ENCODE peak calls at places on chromosomes 11 and 22, in nine cellular contexts. One of them, this sample, is unnamed.

GRCh38 chr22:37204045-37204655 is 8.1 kb downstream of the SSTR3 start:
- DNase-seq in NCI-H2029 treated with DMSO at 0.1 percent for 48 hours: no peak
- DNase-seq in small intestine: no peak
- DNase-seq in psoas muscle: no peak
- DNase-seq in ascending aorta: no peak
- DNase-seq in right lobe of liver: no peak
- DNase-seq in NCI-H1694: no peak
- DNase-seq in islet precursor cell: no peak
- DNase-seq in stromal cell of bone marrow: no peak
- DNase-seq in this sample: no peak

GRCh38 chr11:29842061-29842460 is 174.8 kb downstream of the KCNA4 start:
- DNase-seq in psoas muscle: no peak
- DNase-seq in NCI-H1694: no peak
- DNase-seq in stromal cell of bone marrow: no peak
- DNase-seq in ascending aorta: no peak
- DNase-seq in small intestine: no peak
- DNase-seq in NCI-H2029 treated with DMSO at 0.1 percent for 48 hours: no peak
- DNase-seq in right lobe of liver: no peak
- DNase-seq in islet precursor cell: no peak
- DNase-seq in this sample: no peak

GRCh38 chr11:70296681-70297080 is 26.2 kb downstream of the PPFIA1 start:
- DNase-seq in stromal cell of bone marrow: no peak
- DNase-seq in psoas muscle: no peak
- DNase-seq in islet precursor cell: no peak
- DNase-seq in right lobe of liver: no peak
- DNase-seq in ascending aorta: no peak
- DNase-seq in small intestine: no peak
- DNase-seq in NCI-H2029 treated with DMSO at 0.1 percent for 48 hours: no peak
- DNase-seq in NCI-H1694: no peak
- DNase-seq in this sample: no peak

GRCh38 chr11:106172389-106172991 is 95.0 kb downstream of the AASDHPPT start:
- DNase-seq in NCI-H1694: no peak
- DNase-seq in ascending aorta: no peak
- DNase-seq in NCI-H2029 treated with DMSO at 0.1 percent for 48 hours: no peak
- DNase-seq in psoas muscle: no peak
- DNase-seq in islet precursor cell: no peak
- DNase-seq in right lobe of liver: no peak
- DNase-seq in small intestine: no peak
- DNase-seq in stromal cell of bone marrow: no peak
- DNase-seq in this sample: no peak

GRCh38 chr22:31556627-31557203 is 60.4 kb downstream of the SFI1 start:
- DNase-seq in stromal cell of bone marrow: no peak
- DNase-seq in islet precursor cell: no peak
- DNase-seq in small intestine: peak
- DNase-seq in NCI-H1694: peak
- DNase-seq in NCI-H2029 treated with DMSO at 0.1 percent for 48 hours: no peak
- DNase-seq in psoas muscle: no peak
- DNase-seq in ascending aorta: no peak
- DNase-seq in right lobe of liver: no peak
- DNase-seq in this sample: no peak

GRCh38 chr22:25839755-25840154 is 97.8 kb downstream of the MYO18B start:
- DNase-seq in psoas muscle: no peak
- DNase-seq in NCI-H1694: no peak
- DNase-seq in stromal cell of bone marrow: no peak
- DNase-seq in small intestine: no peak
- DNase-seq in ascending aorta: no peak
- DNase-seq in islet precursor cell: peak
- DNase-seq in NCI-H2029 treated with DMSO at 0.1 percent for 48 hours: no peak
- DNase-seq in right lobe of liver: no peak
- DNase-seq in this sample: no peak

GRCh38 chr11:2625183-2625582 is 74.6 kb downstream of the KCNQ1OT1 start:
- DNase-seq in ascending aorta: no peak
- DNase-seq in small intestine: no peak
- DNase-seq in NCI-H2029 treated with DMSO at 0.1 percent for 48 hours: no peak
- DNase-seq in NCI-H1694: no peak
- DNase-seq in right lobe of liver: no peak
- DNase-seq in islet precursor cell: no peak
- DNase-seq in stromal cell of bone marrow: no peak
- DNase-seq in psoas muscle: no peak
- DNase-seq in this sample: no peak

GRCh38 chr11:116641561-116642045 is 131.2 kb downstream of the BUD13 start:
- DNase-seq in right lobe of liver: peak
- DNase-seq in islet precursor cell: peak
- DNase-seq in NCI-H2029 treated with DMSO at 0.1 percent for 48 hours: peak
- DNase-seq in small intestine: peak
- DNase-seq in ascending aorta: no peak
- DNase-seq in NCI-H1694: no peak
- DNase-seq in psoas muscle: peak
- DNase-seq in stromal cell of bone marrow: no peak
- DNase-seq in this sample: peak

GRCh38 chr11:103806130-103806900 is 230.1 kb upstream of the DDI1 start:
- DNase-seq in islet precursor cell: no peak
- DNase-seq in stromal cell of bone marrow: peak
- DNase-seq in ascending aorta: no peak
- DNase-seq in right lobe of liver: no peak
- DNase-seq in NCI-H1694: no peak
- DNase-seq in psoas muscle: no peak
- DNase-seq in small intestine: no peak
- DNase-seq in NCI-H2029 treated with DMSO at 0.1 percent for 48 hours: no peak
- DNase-seq in this sample: no peak

GRCh38 chr11:83574516-83574915 is 288.3 kb upstream of the CCDC90B start:
- DNase-seq in right lobe of liver: no peak
- DNase-seq in islet precursor cell: no peak
- DNase-seq in NCI-H2029 treated with DMSO at 0.1 percent for 48 hours: no peak
- DNase-seq in NCI-H1694: no peak
- DNase-seq in ascending aorta: no peak
- DNase-seq in stromal cell of bone marrow: no peak
- DNase-seq in psoas muscle: no peak
- DNase-seq in small intestine: no peak
- DNase-seq in this sample: no peak

GRCh38 chr22:47593291-47593690 is 830.8 kb downstream of the TBC1D22A start:
- DNase-seq in right lobe of liver: no peak
- DNase-seq in psoas muscle: no peak
- DNase-seq in NCI-H1694: no peak
- DNase-seq in small intestine: no peak
- DNase-seq in ascending aorta: no peak
- DNase-seq in islet precursor cell: no peak
- DNase-seq in NCI-H2029 treated with DMSO at 0.1 percent for 48 hours: no peak
- DNase-seq in stromal cell of bone marrow: no peak
- DNase-seq in this sample: no peak

GRCh38 chr22:22479999-22480532 is 28.5 kb downstream of the ZNF280B start:
- DNase-seq in right lobe of liver: no peak
- DNase-seq in ascending aorta: no peak
- DNase-seq in psoas muscle: no peak
- DNase-seq in islet precursor cell: no peak
- DNase-seq in stromal cell of bone marrow: no peak
- DNase-seq in NCI-H1694: no peak
- DNase-seq in small intestine: no peak
- DNase-seq in NCI-H2029 treated with DMSO at 0.1 percent for 48 hours: no peak
- DNase-seq in this sample: no peak

GRCh38 chr11:47330002-47330911 is 22.2 kb downstream of the MYBPC3 start:
- DNase-seq in NCI-H2029 treated with DMSO at 0.1 percent for 48 hours: no peak
- DNase-seq in ascending aorta: no peak
- DNase-seq in right lobe of liver: no peak
- DNase-seq in small intestine: peak
- DNase-seq in NCI-H1694: no peak
- DNase-seq in psoas muscle: no peak
- DNase-seq in islet precursor cell: no peak
- DNase-seq in stromal cell of bone marrow: no peak
- DNase-seq in this sample: no peak

GRCh38 chr11:62001450-62002178 is 34.2 kb upstream of the FTH1 start:
- DNase-seq in NCI-H1694: no peak
- DNase-seq in right lobe of liver: peak
- DNase-seq in psoas muscle: no peak
- DNase-seq in NCI-H2029 treated with DMSO at 0.1 percent for 48 hours: no peak
- DNase-seq in islet precursor cell: no peak
- DNase-seq in stromal cell of bone marrow: no peak
- DNase-seq in small intestine: peak
- DNase-seq in ascending aorta: no peak
- DNase-seq in this sample: peak

GRCh38 chr11:75440960-75441803 is 8.2 kb upstream of the KLHL35 start:
- DNase-seq in islet precursor cell: no peak
- DNase-seq in small intestine: no peak
- DNase-seq in NCI-H2029 treated with DMSO at 0.1 percent for 48 hours: no peak
- DNase-seq in stromal cell of bone marrow: no peak
- DNase-seq in psoas muscle: no peak
- DNase-seq in right lobe of liver: no peak
- DNase-seq in ascending aorta: no peak
- DNase-seq in NCI-H1694: no peak
- DNase-seq in this sample: no peak